ENCODE peak calls at places on chromosome 17, in five cellular contexts. I is Peyer's patch; O is colonic mucosa; M is CD8-positive, alpha-beta T cell; T is GM13977. N is an unnamed sample.

GRCh38 chr17:41308251-41308917 is 725 bp downstream of the KRTAP16-1 start:
- DNase-seq in O (no peak), M (peak), T (no peak), I (peak), N (no peak)

GRCh38 chr17:45073414-45074070 is 12.4 kb downstream of the NMT1 start:
- DNase-seq in M (no peak), I (no peak), T (no peak), O (no peak), N (no peak)

GRCh38 chr17:35345926-35346771 is 27.3 kb downstream of the SLFN11 start:
- DNase-seq in T (peak), I (peak), O (peak), M (peak), N (no peak)

GRCh38 chr17:48529191-48529979 is 1.4 kb downstream of the HOXB1 start:
- DNase-seq in I (no peak), T (no peak), M (no peak), O (no peak), N (no peak)

GRCh38 chr17:52106070-52106469 is 52.4 kb downstream of the CA10 start:
- DNase-seq in O (no peak), T (no peak), I (no peak), M (no peak), N (no peak)

GRCh38 chr17:47720754-47721533 is 12.1 kb upstream of the TBX21 start:
- DNase-seq in O (no peak), M (peak), T (peak), I (no peak), N (no peak)

GRCh38 chr17:36135465-36135864 is 31.8 kb downstream of the CCL4 start:
- DNase-seq in I (no peak), O (no peak), M (no peak), T (no peak), N (no peak)

GRCh38 chr17:63519972-63520882 is 2.9 kb upstream of the KCNH6 start:
- DNase-seq in T (no peak), M (no peak), I (peak), O (peak), N (no peak)

GRCh38 chr17:40551091-40551873 is 14.0 kb downstream of the CCR7 start:
- DNase-seq in T (no peak), M (no peak), O (peak), I (peak), N (no peak)

GRCh38 chr17:65100316-65101140 is 36.6 kb upstream of the RGS9 start:
- DNase-seq in T (peak), O (peak), M (peak), I (peak), N (peak)

GRCh38 chr17:33389506-33390141 is 96.5 kb upstream of the ASIC2 start:
- DNase-seq in O (no peak), M (no peak), T (no peak), I (no peak), N (no peak)

GRCh38 chr17:21215935-21216334 is 2.0 kb upstream of the TMEM11 start:
- DNase-seq in M (no peak), O (no peak), T (no peak), I (no peak), N (no peak)

GRCh38 chr17:65485388-65486299 is 75.8 kb downstream of the AXIN2 start:
- DNase-seq in T (no peak), O (no peak), I (no peak), M (no peak), N (no peak)

GRCh38 chr17:44636562-44636961 is 19.7 kb upstream of the MEIOC start:
- DNase-seq in T (no peak), O (no peak), M (no peak), I (no peak), N (no peak)

GRCh38 chr17:7219812-7220592 is at the start of the genes ACADVL and DLG4:
- DNase-seq in O (peak), I (peak), M (peak), T (peak), N (no peak)

GRCh38 chr17:1649844-1650409 is at the start of gene RILP:
- DNase-seq in I (peak), M (no peak), T (no peak), O (peak), N (no peak)

GRCh38 chr17:72603346-72604242 is 482.8 kb downstream of the SOX9 start:
- DNase-seq in O (no peak), M (no peak), I (no peak), T (no peak), N (no peak)

GRCh38 chr17:27319536-27320221 is 25.8 kb downstream of the WSB1 start:
- DNase-seq in O (peak), I (no peak), T (no peak), M (no peak), N (no peak)

GRCh38 chr17:36629252-36629847 is 28.0 kb downstream of the MRM1 start:
- DNase-seq in O (peak), I (peak), M (peak), T (peak), N (no peak)

GRCh38 chr17:29603109-29603674 is 10.3 kb downstream of the ANKRD13B start:
- DNase-seq in I (no peak), O (no peak), T (no peak), M (no peak), N (no peak)

GRCh38 chr17:30273373-30273772 is 18.4 kb downstream of the BLMH start:
- DNase-seq in O (no peak), T (no peak), I (no peak), M (no peak), N (no peak)

GRCh38 chr17:65163990-65164495 is 26.9 kb downstream of the RGS9 start:
- DNase-seq in O (no peak), I (peak), T (peak), M (peak), N (peak)

GRCh38 chr17:50499270-50499669 is 9.0 kb upstream of the MYCBPAP start:
- DNase-seq in T (no peak), O (no peak), I (no peak), M (no peak), N (no peak)

GRCh38 chr17:50499722-50500121 is 8.5 kb upstream of the MYCBPAP start:
- DNase-seq in M (no peak), T (no peak), O (no peak), I (no peak), N (no peak)

GRCh38 chr17:50501906-50502642 is 6.2 kb upstream of the MYCBPAP start:
- DNase-seq in M (no peak), T (no peak), I (peak), O (no peak), N (no peak)

GRCh38 chr17:50502643-50502990 is 5.6 kb upstream of the MYCBPAP start:
- DNase-seq in I (peak), M (no peak), T (no peak), O (no peak), N (no peak)

GRCh38 chr17:50501054-50501453 is 7.2 kb upstream of the MYCBPAP start:
- DNase-seq in M (no peak), T (no peak), I (peak), O (peak), N (no peak)
- TF ChIP-seq CTCF in M (peak), T (peak), I (peak), O (no peak), N (peak)

DNA sequence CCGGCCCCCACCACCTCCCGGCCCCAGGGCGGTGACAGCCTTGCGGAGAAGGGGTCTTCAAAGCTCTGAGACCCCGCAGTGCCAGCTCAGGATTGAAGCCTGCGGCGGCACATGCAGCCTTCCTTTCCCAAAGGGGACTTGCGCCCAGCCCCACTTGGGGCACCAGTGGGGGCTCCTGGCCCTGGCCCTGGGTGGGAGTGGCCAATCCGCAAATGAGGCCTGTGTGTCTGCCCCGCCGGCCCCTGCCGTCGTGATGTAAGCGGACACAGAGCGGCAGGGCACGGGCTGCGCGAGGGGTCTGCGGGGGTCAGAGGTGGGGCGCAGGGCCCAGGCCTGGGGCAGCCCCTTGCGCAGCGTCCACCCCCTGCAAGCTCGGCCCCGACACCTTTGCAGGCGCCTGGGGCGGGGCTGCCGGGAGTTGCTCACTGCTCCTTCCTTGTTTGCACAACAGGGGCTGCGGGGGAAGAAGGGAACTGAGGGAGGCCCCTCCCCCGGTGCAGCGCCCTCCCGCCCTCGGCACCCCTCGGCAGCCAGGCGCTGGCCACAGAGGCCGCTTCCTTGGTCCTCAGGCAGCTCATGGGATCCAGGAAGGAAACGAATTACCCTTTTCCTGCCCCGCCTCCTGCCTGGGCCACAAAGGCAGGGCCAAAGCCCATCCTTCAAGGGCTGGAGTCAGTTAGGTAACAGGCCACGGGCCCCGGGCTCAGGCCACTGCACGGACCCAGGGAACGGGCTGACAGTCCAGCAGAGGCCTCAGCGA is 2.9 kb downstream of the SLC16A3 start:
- DNase-seq in O (peak), M (no peak), I (peak), T (no peak), N (no peak)
- TF ChIP-seq CTCF in O (no peak), M (no peak), I (peak), T (no peak), N (no peak)

GRCh38 chr17:76574166-76574565 is 11.5 kb downstream of the ST6GALNAC2 start:
- DNase-seq in O (no peak), M (no peak), T (no peak), I (no peak), N (no peak)

GRCh38 chr17:76572201-76572910 is 13.3 kb downstream of the ST6GALNAC2 start:
- DNase-seq in O (no peak), T (no peak), I (no peak), M (no peak), N (no peak)

GRCh38 chr17:76570877-76571471 is 14.7 kb downstream of the ST6GALNAC2 start:
- DNase-seq in I (no peak), T (no peak), O (no peak), M (no peak), N (no peak)

GRCh38 chr17:76575570-76575969 is 10.1 kb downstream of the ST6GALNAC2 start:
- DNase-seq in I (no peak), M (no peak), O (no peak), T (no peak), N (no peak)

GRCh38 chr17:76573096-76573495 is 12.6 kb downstream of the ST6GALNAC2 start:
- DNase-seq in I (no peak), T (no peak), M (no peak), O (no peak), N (no peak)
- TF ChIP-seq CTCF in I (no peak), T (no peak), M (no peak), O (no peak), N (no peak)

DNA sequence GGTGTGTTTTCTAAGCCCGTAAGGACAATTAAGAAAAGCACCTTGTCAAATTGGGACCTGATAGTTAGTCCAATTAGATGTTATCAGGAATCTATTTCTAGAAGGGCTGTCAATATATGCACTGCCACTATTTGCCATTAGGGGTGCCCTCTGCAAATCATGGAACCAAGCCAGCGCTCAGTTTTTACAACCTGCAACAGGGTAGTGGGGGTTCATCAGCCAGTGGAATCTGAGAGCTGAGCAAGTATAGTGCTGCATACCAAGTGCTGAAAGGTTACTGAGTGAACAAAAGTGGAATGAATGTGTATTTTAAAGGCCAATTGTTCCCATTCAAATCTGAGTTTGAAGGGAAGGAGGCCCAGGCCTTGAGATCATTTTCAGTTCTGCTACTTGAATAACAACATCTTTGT is 10.4 kb downstream of the PRR11 start:
- DNase-seq in T (peak), M (peak), O (no peak), I (no peak), N (no peak)
- TF ChIP-seq CTCF in T (peak), M (peak), O (peak), I (peak), N (peak)

GRCh38 chr17:75059369-75060345 is 12.6 kb downstream of the KCTD2 start:
- DNase-seq in T (no peak), I (no peak), M (no peak), O (no peak), N (no peak)
- TF ChIP-seq CTCF in T (peak), I (peak), M (peak), O (no peak), N (no peak)

GRCh38 chr17:57953703-57954420 is 1.4 kb downstream of the CUEDC1 start:
- DNase-seq in T (no peak), I (no peak), M (no peak), O (no peak), N (no peak)

GRCh38 chr17:57957120-57957850 is 2.1 kb upstream of the CUEDC1 start:
- DNase-seq in M (no peak), O (peak), I (no peak), T (no peak), N (no peak)

GRCh38 chr17:57954421-57955182 is 610 bp downstream of the CUEDC1 start:
- DNase-seq in T (no peak), M (no peak), O (peak), I (peak), N (no peak)

GRCh38 chr17:57956311-57957119 is 1.3 kb upstream of the CUEDC1 start:
- DNase-seq in I (no peak), M (no peak), O (peak), T (peak), N (peak)

GRCh38 chr17:57955183-57955952 is at the start of gene CUEDC1:
- DNase-seq in M (peak), T (peak), I (peak), O (peak), N (no peak)
- TF ChIP-seq CTCF in M (peak), T (peak), I (peak), O (no peak), N (peak)